ENCODE peak calls at places on chromosome 20, in six cellular contexts. L is GM12878, Z is SK-N-SH, D is HCT116, W is HepG2, K is K562. M is an unnamed sample. For H3K79me2, the result is how much of the 10 kb centered on the place peaks cover.

GRCh38 chr20:19952392-19952791 is 64.8 kb upstream of the NAA20 start:
- DNase-seq in K (no peak), Z (no peak), L (no peak), D (no peak), W (no peak), M (no peak)

GRCh38 chr20:58661298-58662141 is 10.4 kb downstream of the STX16 start:
- DNase-seq in W (no peak), Z (no peak), D (no peak), L (no peak), K (no peak), M (no peak)

GRCh38 chr20:10427060-10427692 is 6.8 kb downstream of the MKKS start:
- DNase-seq in Z (peak), D (no peak), K (peak), L (no peak), W (peak), M (peak)

GRCh38 chr20:1860446-1860845 is 34.8 kb upstream of the SIRPA start:
- DNase-seq in D (no peak), L (no peak), K (no peak), W (no peak), Z (no peak), M (no peak)

GRCh38 chr20:23294671-23295070 is 55.9 kb upstream of the NXT1 start:
- DNase-seq in W (no peak), D (no peak), Z (no peak), L (no peak), K (no peak), M (no peak)

GRCh38 chr20:20741067-20742045 is 28.9 kb upstream of the RALGAPA2 start:
- DNase-seq in K (no peak), D (no peak), L (no peak), W (no peak), Z (no peak), M (no peak)

GRCh38 chr20:33105336-33105924 is 26.0 kb downstream of the BPIFB4 start:
- DNase-seq in K (no peak), W (no peak), L (no peak), D (no peak), Z (no peak), M (no peak)

GRCh38 chr20:46677608-46678007 is 11.6 kb downstream of the TP53RK start:
- DNase-seq in Z (no peak), W (no peak), K (no peak), D (no peak), L (no peak), M (no peak)

GRCh38 chr20:38202982-38203293 is 37.9 kb upstream of the TGM2 start:
- DNase-seq in Z (no peak), L (no peak), W (no peak), D (no peak), K (no peak), M (no peak)

GRCh38 chr20:24160563-24161355 is 172.2 kb upstream of the GGTLC1 start:
- DNase-seq in L (no peak), D (no peak), K (peak), W (peak), Z (peak), M (peak)

DNA sequence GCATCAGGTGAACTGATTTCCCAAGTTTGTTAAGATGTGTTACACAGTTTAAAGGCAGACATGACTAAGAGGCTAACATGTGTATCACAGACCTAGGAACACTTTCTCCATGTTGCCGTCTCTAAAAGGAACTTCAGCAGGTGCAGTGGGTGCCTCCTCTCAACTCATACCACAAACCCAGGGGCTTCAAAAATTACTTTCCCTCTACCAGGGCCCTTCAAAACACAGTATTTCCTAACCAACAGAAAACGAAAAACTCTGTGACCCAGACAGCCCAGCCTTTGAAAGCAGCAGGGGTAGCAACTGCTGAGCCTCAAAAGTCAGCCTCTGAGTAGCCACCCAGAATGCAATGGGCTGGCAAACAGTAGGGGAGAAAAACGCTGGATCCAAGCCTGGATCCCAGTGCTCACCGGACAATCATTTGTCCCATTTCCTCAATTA is 28.5 kb downstream of the B4GALT5 start:
- DNase-seq in D (no peak), L (no peak), W (no peak), Z (no peak), K (no peak), M (no peak)
- TF ChIP-seq REST in D (no peak), L (no peak), W (no peak), Z (no peak), K (no peak), M (no peak)

DNA sequence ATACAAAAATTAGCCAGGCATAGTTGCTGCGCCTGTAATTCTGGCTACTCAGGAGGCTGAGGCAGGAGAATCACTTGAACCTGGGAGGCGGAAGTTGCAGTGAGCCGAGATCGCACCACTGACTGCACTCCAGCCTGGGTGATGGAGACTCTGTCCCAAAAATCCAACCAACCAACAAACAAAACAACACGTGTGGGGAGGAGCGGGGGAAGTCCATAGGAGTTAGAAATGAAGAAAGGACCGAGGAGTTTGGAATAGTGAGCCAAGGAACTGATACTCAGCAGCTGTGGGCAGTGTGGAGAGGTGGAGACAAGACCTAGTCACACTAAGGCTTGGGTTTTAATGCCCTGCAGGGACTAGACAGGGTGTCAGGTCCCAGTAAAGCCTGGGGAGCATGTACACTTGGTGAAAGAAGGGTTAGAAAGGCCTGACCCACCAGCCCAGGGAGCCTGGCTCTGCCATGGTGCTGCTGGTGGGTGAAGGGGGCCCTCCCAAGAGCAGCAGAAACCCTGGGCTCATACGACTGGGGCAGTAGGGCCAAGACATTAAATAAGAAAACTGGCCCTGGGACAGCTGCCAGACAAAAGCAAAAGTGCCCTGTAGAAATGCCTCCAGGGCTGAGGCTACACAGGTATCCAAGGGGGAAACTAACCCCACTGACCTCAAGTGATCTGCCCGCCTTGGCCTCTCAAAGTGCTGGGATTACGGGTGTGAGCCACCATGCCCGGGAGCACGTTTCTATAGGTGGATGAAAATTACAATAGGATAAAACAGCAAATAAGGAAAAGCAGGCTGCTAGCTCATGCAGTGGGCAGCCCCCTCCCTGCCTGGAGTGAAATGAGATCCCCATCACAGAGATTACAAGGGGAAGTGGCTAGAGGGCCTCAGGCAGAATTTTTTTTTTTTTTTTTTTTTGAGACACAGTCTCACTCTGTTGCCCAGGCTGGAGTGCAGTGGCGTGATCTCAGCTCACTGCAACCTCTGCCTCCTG is 58.0 kb downstream of the MYH7B start:
- DNase-seq in K (no peak), Z (peak), L (no peak), D (no peak), W (no peak), M (no peak)
- H3K79me2 ChIP-seq in K (under half), Z (under half), L (under half), D (under half), W (under half), M (under half)

DNA sequence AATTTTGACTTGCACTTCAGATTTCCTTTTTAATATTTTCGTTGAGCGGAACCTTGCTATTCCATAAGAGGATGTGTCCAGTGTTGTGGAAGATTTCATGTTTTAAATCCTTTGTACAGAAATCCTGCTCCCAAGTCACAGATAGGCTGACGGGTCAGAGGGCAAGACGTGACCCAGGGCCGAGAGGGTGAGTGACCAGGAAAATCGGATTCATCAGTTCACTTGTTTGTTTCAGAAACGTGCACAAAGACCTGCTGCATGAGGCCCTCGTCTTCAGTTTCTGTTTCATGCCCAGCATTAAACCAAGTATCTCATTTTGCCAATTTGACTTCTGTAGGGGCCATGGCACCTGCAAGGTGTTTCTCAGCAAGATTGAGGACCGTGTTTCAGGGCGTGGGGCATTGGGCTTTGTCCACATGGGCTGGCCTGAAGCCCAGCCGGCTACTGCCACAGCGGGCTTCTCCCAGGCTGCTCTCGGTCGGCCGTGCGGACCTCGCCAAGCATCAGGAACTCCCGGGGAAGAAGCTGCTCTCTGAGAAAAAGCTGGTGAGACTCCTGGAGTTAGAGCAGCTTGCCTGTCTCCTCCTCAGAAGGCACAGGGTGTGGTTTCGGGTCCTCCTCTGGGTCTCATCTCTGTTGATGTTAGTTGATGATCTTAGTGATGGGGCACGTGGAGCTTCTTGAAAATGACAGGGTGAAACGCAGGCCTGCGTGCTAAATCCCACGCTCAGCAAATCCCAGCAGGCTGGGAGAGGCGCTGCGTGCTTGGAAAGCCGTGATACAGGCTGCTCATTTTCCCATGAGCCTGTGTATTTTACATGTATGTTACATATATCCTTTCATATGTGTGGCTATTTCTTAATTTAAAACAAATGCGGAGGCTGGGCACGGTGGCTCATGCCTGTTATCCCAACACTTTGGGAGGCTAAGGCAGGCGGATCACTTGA is 10.5 kb downstream of the MTG2 start:
- DNase-seq in K (no peak), Z (no peak), L (no peak), D (no peak), W (no peak), M (no peak)
- H3K4me3 ChIP-seq in K (no peak), Z (no peak), L (no peak), D (no peak), W (no peak), M (no peak)

GRCh38 chr20:18645851-18646250 is 58.0 kb downstream of the DTD1 start:
- DNase-seq in W (no peak), K (no peak), L (no peak), D (no peak), Z (no peak), M (peak)

GRCh38 chr20:18645196-18645745 is 57.4 kb downstream of the DTD1 start:
- DNase-seq in L (no peak), K (no peak), D (no peak), W (no peak), Z (no peak), M (peak)

GRCh38 chr20:18650224-18650623 is 62.4 kb downstream of the DTD1 start:
- DNase-seq in Z (no peak), W (no peak), K (no peak), L (no peak), D (no peak), M (no peak)

GRCh38 chr20:18647777-18648176 is 59.9 kb downstream of the DTD1 start:
- DNase-seq in Z (no peak), K (no peak), L (no peak), D (no peak), W (no peak), M (no peak)
- TF ChIP-seq REST in Z (no peak), K (no peak), L (no peak), D (no peak), W (no peak), M (no peak)

GRCh38 chr20:51523276-51524013 is 19.1 kb downstream of the NFATC2 start:
- DNase-seq in L (no peak), W (no peak), D (no peak), Z (no peak), K (no peak), M (no peak)

GRCh38 chr20:51526105-51526470 is 16.4 kb downstream of the NFATC2 start:
- DNase-seq in W (no peak), L (no peak), D (no peak), Z (no peak), K (no peak), M (no peak)

GRCh38 chr20:51526754-51527153 is 15.8 kb downstream of the NFATC2 start:
- DNase-seq in L (no peak), K (no peak), D (no peak), Z (no peak), W (no peak), M (no peak)

GRCh38 chr20:51528263-51529026 is 14.1 kb downstream of the NFATC2 start:
- DNase-seq in Z (no peak), W (no peak), L (no peak), K (no peak), D (no peak), M (no peak)

GRCh38 chr20:51525241-51526104 is 17.0 kb downstream of the NFATC2 start:
- DNase-seq in K (peak), D (no peak), Z (no peak), L (no peak), W (no peak), M (no peak)
- H3K79me2 ChIP-seq in K (half or more), D (under half), Z (under half), L (half or more), W (under half), M (under half)

DNA sequence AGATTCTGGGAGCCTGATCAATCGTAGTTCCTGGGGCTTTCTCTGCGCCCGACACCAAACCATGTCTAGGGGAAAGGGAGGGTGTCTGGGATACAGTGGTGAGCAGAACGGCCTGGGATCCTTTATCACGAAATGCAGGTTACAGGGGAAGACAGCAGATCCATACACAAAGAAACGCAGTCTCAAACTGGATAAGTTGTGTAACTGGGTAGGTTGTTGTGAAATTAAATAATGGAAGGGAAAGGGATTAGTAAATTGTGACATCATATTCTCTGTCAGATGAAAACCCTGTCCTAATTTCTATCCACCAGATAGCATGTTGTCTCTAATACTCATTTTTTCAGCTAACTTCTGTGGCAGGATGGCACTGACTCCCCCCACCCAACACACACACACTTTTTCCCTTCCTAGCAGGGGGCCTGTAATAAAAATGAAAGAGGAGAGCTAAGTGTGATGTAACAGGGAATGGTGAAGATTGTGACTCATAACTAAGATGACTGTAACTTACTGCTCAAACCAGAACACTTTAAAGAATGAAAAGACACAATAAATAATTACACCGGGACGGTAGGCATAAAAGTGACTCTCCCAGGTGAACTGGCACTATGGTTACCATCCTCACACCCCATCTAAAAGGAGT is 758 bp upstream of the TRPC4AP start:
- DNase-seq in K (peak), D (no peak), Z (no peak), W (no peak), L (no peak), M (no peak)
- H3K4me3 ChIP-seq in K (peak), D (peak), Z (peak), W (peak), L (peak), M (peak)

DNA sequence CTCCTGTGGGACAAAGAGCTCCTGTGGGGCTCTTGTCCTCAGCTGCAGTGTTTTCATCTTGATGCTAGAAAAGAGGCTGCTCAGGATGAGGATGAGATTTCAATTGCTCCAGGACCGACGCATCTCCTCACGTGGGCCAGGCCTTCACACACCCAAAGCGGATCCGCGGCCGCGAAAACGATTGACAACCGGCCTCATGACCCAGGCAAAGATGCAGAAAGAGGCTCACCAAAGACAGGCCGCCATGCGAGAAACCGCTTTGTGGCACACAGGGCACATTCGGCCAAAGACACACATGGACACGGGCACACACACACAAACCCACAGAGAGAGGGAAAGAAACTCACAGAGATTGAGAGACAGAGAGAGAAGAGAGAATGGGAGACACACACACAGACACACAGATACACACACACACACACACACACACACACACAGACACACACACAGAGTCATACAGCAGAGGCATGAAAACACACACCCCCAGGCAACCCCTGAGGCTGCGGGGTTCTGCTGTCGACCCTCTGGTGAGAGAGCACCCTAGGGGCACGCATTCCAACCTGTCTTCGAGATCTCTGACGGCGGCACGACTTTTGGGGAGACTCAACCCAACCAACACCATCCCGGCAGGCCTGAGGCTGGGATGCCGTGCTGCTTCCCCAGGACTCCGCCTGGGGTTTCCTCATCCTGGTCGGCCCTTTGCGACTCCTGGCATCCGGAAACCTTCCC is 168.5 kb upstream of the ZNF337 start:
- DNase-seq in D (no peak), W (no peak), K (no peak), L (no peak), Z (no peak), M (no peak)
- TF ChIP-seq REST in D (no peak), W (no peak), K (no peak), L (no peak), Z (no peak), M (no peak)

M was measured in GM23338.